ENCODE peak calls at places on chromosome 20, in eight cellular contexts. I is MV-4-11, G is mucosa of gallbladder, C is foreskin fibroblast, M is memory B cell, J is HT1080, O is RPMI8226, A is EH. S is an unnamed sample.
A peak's percentile ranks its signal among the peaks of the same experiment; 100 is the strongest.

GRCh38 chr20:63119451-63120285 is 96.3 kb downstream of the YTHDF1 start:
- DNase-seq in M (no peak), G (no peak), O (no peak), J (no peak), C (no peak), A (no peak), I (no peak), S (no peak)

GRCh38 chr20:59194023-59194935 is 30.7 kb downstream of the ZNF831 start:
- DNase-seq in G (no peak), C (no peak), A (no peak), O (no peak), J (no peak), M (no peak), I (no peak), S (no peak)

GRCh38 chr20:50121858-50122271 is 8.9 kb upstream of the UBE2V1 start:
- DNase-seq in M (no peak), O (no peak), C (peak; percentile 84), I (no peak), A (peak; percentile 65), J (no peak), G (no peak), S (no peak)

GRCh38 chr20:57315083-57315963 is 14.3 kb upstream of the SPO11 start:
- DNase-seq in A (no peak), O (no peak), G (no peak), C (no peak), M (no peak), I (no peak), J (no peak), S (no peak)

GRCh38 chr20:3276400-3277015 is 37.5 kb upstream of the SLC4A11 start:
- DNase-seq in J (peak; percentile 49), A (peak; percentile 36), M (no peak), C (no peak), G (no peak), I (no peak), O (peak; percentile 44), S (no peak)

GRCh38 chr20:57432874-57433491 is 41.8 kb downstream of the RBM38 start:
- DNase-seq in I (peak; percentile 98), C (no peak), J (peak; percentile 57), G (peak; percentile 43), M (peak; percentile 66), A (no peak), O (peak; percentile 88), S (no peak)

GRCh38 chr20:56469077-56469449 is 636 bp downstream of the RTF2 start:
- DNase-seq in G (no peak), I (no peak), O (no peak), A (no peak), C (no peak), M (no peak), J (no peak), S (no peak)

GRCh38 chr20:64080013-64080812 is at the start of gene OPRL1:
- DNase-seq in I (no peak), C (no peak), A (no peak), O (no peak), G (no peak), M (peak; percentile 64), J (no peak), S (no peak)

GRCh38 chr20:57323034-57323433 is 6.6 kb upstream of the SPO11 start:
- DNase-seq in G (no peak), O (peak; percentile 38), C (peak; percentile 14), J (peak; percentile 28), M (no peak), A (peak; percentile 34), I (no peak), S (no peak)

GRCh38 chr20:49956689-49957443 is 20.7 kb downstream of the RNF114 start:
- DNase-seq in J (no peak), C (no peak), I (peak; percentile 96), G (no peak), O (peak; percentile 87), A (no peak), M (no peak), S (no peak)

GRCh38 chr20:40561187-40561586 is 127.8 kb downstream of the MAFB start:
- DNase-seq in I (no peak), C (no peak), O (no peak), A (no peak), J (no peak), G (no peak), M (no peak), S (no peak)

S was measured in AG09319.